ENCODE peak calls at places on chromosomes 12 and 14, in eight cellular contexts. C is ovary; I is CD4-positive, alpha-beta T cell; J is MM.1S; F is brain microvascular endothelial cell; M is thoracic aorta; X is RWPE1; H is cardiac fibroblast. B is an unnamed sample.

GRCh38 chr12:16012086-16012485 is 101.0 kb downstream of the DERA start:
- DNase-seq in C (peak; percentile 69), I (no peak), J (peak; percentile 61), F (peak; percentile 15), M (no peak), X (no peak), H (peak; percentile 29), B (no peak)

GRCh38 chr12:104902125-104902524 is 56.0 kb downstream of the SLC41A2 start:
- DNase-seq in C (no peak), I (no peak), J (no peak), F (no peak), M (no peak), X (no peak), H (no peak), B (no peak)

GRCh38 chr12:6943387-6943718 is 263 bp upstream of the RNU7-1 start:
- DNase-seq in C (peak; percentile 83), I (peak; percentile 70), J (peak; percentile 94), F (peak; percentile 94), M (peak; percentile 76), X (peak; percentile 90), H (peak; percentile 97), B (peak; percentile 93)

GRCh38 chr14:35189422-35189821 is 67.1 kb downstream of the PRORP start:
- DNase-seq in C (no peak), I (no peak), J (no peak), F (no peak), M (no peak), X (no peak), H (no peak), B (no peak)

GRCh38 chr12:59570134-59570533 is 25.7 kb upstream of the SLC16A7 start:
- DNase-seq in C (no peak), I (no peak), J (no peak), F (peak; percentile 85), M (no peak), X (peak; percentile 30), H (peak; percentile 58), B (no peak)

GRCh38 chr14:55097894-55098560 is 31.0 kb upstream of the LGALS3 start:
- DNase-seq in C (no peak), I (peak; percentile 12), J (peak; percentile 30), F (no peak), M (no peak), X (no peak), H (no peak), B (peak; percentile 76)

GRCh38 chr14:96052541-96053105 is 13.5 kb downstream of the C14orf132 start:
- DNase-seq in C (no peak), I (no peak), J (no peak), F (no peak), M (no peak), X (no peak), H (no peak), B (no peak)

GRCh38 chr14:105852378-105853088 is 326.1 kb downstream of the TMEM121 start:
- DNase-seq in C (peak; percentile 15), I (no peak), J (no peak), F (no peak), M (no peak), X (no peak), H (no peak), B (no peak)

GRCh38 chr14:32821989-32822653 is 116.6 kb upstream of the NPAS3 start:
- DNase-seq in C (no peak), I (no peak), J (no peak), F (no peak), M (no peak), X (no peak), H (peak; percentile 45), B (no peak)

GRCh38 chr12:51517316-51517715 is 73.7 kb upstream of the SCN8A start:
- DNase-seq in C (no peak), I (no peak), J (no peak), F (no peak), M (no peak), X (no peak), H (no peak), B (no peak)

GRCh38 chr12:6222009-6222702 is 22.0 kb downstream of the CD9 start:
- DNase-seq in C (no peak), I (no peak), J (no peak), F (no peak), M (no peak), X (no peak), H (no peak), B (no peak)

GRCh38 chr12:65830305-65830704 is 6.0 kb downstream of the HMGA2 start:
- DNase-seq in C (no peak), I (no peak), J (no peak), F (no peak), M (no peak), X (no peak), H (peak; percentile 69), B (no peak)

GRCh38 chr12:65836419-65837197 is 12.3 kb downstream of the HMGA2 start:
- DNase-seq in C (no peak), I (no peak), J (no peak), F (no peak), M (no peak), X (no peak), H (peak; percentile 56), B (no peak)

GRCh38 chr12:65832217-65832616 is 7.9 kb downstream of the HMGA2 start:
- DNase-seq in C (no peak), I (no peak), J (no peak), F (no peak), M (no peak), X (no peak), H (peak; percentile 35), B (no peak)

GRCh38 chr12:65835256-65835655 is 11.0 kb downstream of the HMGA2 start:
- DNase-seq in C (no peak), I (no peak), J (no peak), F (no peak), M (no peak), X (no peak), H (peak; percentile 13), B (no peak)

DNA sequence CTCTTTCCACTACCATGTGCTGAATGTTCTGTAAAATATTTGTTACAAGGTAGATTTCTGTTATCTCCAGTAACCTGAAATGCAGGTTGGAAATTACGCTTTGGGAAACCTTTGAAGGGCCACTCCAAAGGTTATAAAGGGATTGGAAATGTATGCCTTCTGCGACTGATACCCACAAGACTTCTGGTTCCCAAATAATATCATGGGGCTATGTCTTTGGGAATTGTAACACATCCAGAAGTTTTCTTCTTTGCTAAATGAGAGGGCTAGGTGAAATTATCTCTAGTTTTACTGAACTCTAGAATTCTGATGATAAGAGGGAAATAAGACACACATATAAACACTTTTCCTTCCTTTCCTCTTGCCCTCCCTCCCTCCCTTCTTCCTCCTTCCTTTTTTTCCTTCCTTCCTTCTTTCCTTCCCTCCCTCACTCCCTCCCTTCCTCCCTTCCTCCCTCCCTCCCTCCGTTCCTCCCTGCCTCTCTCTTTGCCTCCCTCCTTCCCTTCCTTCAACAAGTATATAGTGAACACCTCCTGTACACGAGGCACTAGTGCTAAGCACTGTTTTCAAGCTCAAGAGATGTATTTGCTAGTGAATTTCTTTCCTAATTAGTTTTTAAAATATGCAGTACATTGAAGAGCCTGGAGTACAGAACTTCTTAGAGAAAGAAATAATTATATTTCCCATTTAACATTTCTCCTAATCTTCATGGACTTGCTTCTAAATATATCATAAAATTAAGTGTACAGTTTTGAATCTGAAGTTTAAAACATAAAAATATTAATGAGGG is 10.1 kb downstream of the HMGA2 start:
- DNase-seq in C (no peak), I (no peak), J (no peak), F (no peak), M (no peak), X (no peak), H (peak; percentile 12), B (no peak)
- TF ChIP-seq CTCF in C (no peak), I (no peak), J (no peak), F (no peak), M (no peak), X (no peak), H (no peak), B (no peak)

GRCh38 chr12:124445121-124445718 is 122.2 kb downstream of the NCOR2 start:
- DNase-seq in C (no peak), I (no peak), J (no peak), F (no peak), M (no peak), X (no peak), H (no peak), B (no peak)
- TF ChIP-seq CTCF in C (no peak), I (no peak), J (no peak), F (peak; percentile 13), M (no peak), X (no peak), H (no peak), B (no peak)

DNA sequence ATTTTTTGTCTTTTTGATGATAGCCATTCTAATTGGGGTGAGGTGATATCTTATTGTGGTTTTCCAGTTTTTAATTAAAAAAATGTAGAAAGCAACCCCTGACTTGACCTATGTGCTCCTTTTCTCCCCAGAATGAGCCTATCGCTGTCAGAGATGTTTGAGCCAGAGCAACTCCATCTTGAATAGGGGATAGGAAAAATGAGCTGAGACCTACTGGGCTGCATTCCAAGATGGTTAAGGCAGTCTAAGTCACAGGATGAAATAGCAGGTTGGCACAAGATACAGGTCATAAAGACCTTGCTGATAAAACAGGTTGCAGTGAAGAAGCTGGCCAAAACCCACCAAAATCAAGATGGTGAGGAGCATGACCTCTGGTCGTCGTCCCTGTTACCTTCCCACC is 13.8 kb downstream of the ERP27 start:
- DNase-seq in C (no peak), I (no peak), J (no peak), F (no peak), M (no peak), X (no peak), H (no peak), B (no peak)
- TF ChIP-seq CTCF in C (no peak), I (no peak), J (no peak), F (no peak), M (no peak), X (no peak), H (no peak), B (no peak)

GRCh38 chr12:54585243-54585642 is 3.2 kb downstream of the PPP1R1A start:
- DNase-seq in C (no peak), I (no peak), J (no peak), F (no peak), M (no peak), X (no peak), H (no peak), B (no peak)

GRCh38 chr12:54586620-54587019 is 1.8 kb downstream of the PPP1R1A start:
- DNase-seq in C (no peak), I (no peak), J (no peak), F (no peak), M (no peak), X (no peak), H (no peak), B (no peak)

GRCh38 chr12:54588892-54589291 is 433 bp upstream of the PPP1R1A start:
- DNase-seq in C (no peak), I (no peak), J (no peak), F (no peak), M (no peak), X (no peak), H (no peak), B (no peak)

GRCh38 chr12:54588110-54588831 is at the start of gene PPP1R1A:
- DNase-seq in C (peak; percentile 67), I (no peak), J (no peak), F (no peak), M (no peak), X (no peak), H (no peak), B (no peak)

DNA sequence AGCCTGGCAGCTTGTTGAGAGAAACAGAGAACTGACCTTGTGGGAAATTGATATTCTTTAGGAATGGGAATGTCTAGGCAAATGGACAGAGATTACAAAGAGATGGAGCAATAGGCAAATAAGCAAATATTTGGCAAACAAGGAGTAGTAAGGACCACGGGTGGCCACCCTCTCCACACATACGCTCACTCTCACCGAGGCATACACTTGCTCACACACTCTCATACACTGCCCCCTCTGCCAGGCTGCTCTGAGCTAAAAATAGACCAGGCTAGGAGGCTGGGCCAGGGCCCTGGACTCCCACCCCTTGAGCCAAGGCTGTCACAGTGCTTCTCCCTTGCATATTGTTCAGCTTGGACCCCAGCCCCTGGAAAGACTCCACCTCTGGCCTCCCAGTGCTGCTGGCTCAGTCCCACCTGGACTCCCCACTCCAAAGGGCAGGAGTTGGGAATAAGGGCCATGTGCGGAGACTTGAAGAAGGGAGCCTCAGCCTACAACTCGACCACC is 1.1 kb downstream of the PPP1R1A start:
- DNase-seq in C (peak; percentile 56), I (no peak), J (no peak), F (no peak), M (peak; percentile 14), X (no peak), H (no peak), B (no peak)
- TF ChIP-seq CTCF in C (no peak), I (no peak), J (no peak), F (no peak), M (no peak), X (no peak), H (no peak), B (no peak)

B was measured in GM13976.